ENCODE peak calls at places on chromosomes 7 and 10, in four cellular contexts. S is glutamatergic neuron, B is lower lobe of right lung, C is nephron progenitor cell. X is an unnamed sample.
A peak's percentile ranks its signal among the peaks of the same experiment; 100 is the strongest.

GRCh38 chr7:75888464-75889222 is 9.8 kb downstream of the RHBDD2 start:
- DNase-seq in S (no peak), C (no peak), B (peak; percentile 63), X (no peak)

GRCh38 chr7:50147952-50148351 is 54.9 kb upstream of the ZPBP start:
- DNase-seq in S (no peak), C (no peak), B (no peak), X (no peak)

GRCh38 chr10:97911217-97911616 is 61.6 kb downstream of the GOLGA7B start:
- DNase-seq in B (peak; percentile 9), S (no peak), C (no peak), X (no peak)

GRCh38 chr10:117320050-117320665 is 55.1 kb downstream of the PDZD8 start:
- DNase-seq in B (no peak), C (peak; percentile 4), S (no peak), X (no peak)

GRCh38 chr7:20219446-20220292 is 2.5 kb upstream of the MACC1 start:
- DNase-seq in C (peak; percentile 7), S (no peak), B (peak; percentile 81), X (peak; percentile 22)

GRCh38 chr7:3309140-3309539 is 8.1 kb downstream of the SDK1 start:
- DNase-seq in C (no peak), B (no peak), S (no peak), X (no peak)

GRCh38 chr7:50953820-50954219 is 171.1 kb upstream of the GRB10 start:
- DNase-seq in B (no peak), C (no peak), S (no peak), X (no peak)

GRCh38 chr7:120353171-120353570 is 80.2 kb downstream of the KCND2 start:
- DNase-seq in B (no peak), C (no peak), S (no peak), X (no peak)

GRCh38 chr10:31317652-31318381 is 1.2 kb upstream of the ZEB1 start:
- DNase-seq in S (peak; percentile 30), B (peak; percentile 70), C (no peak), X (no peak)

GRCh38 chr7:92528188-92528957 is at the start of the genes PEX1 and RBM48:
- DNase-seq in C (peak; percentile 92), B (peak; percentile 97), S (peak; percentile 94), X (peak; percentile 88)
- TF ChIP-seq CTCF in C (no peak), B (peak; percentile 43), S (no peak), X (peak; percentile 31)

DNA sequence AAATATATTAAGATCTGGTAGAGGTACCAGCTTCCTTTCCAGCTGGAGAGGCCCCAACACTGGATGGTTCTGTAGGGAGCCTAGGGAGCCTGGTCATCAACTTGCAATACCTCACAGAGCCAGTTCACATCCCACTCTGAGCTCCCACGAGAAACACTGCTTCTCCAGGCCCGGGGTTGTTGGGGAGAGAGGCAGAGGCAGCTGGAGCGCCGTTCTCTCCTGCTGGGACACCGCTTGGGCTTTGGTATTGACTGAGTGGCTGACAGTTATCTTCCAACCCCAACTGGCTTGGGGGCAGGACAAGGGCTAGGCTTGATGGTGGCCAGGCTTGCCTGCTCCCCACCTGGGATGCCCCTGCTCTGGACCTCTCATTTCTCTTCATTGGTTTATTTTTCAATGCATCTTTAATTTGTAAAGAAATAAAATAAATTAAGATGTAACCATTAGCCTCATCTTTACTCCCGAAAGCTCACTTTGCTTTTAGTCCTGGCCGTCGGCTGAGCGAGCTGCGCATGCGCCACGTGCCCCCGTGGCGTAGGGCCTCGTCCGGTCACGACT is 10.0 kb upstream of the CHCHD1 start:
- DNase-seq in C (peak; percentile 91), B (peak; percentile 94), S (peak; percentile 92), X (peak; percentile 79)
- TF ChIP-seq CTCF in C (no peak), B (no peak), S (no peak), X (no peak)

GRCh38 chr7:40604601-40605438 is 470.0 kb downstream of the SUGCT start:
- DNase-seq in B (peak; percentile 70), S (peak; percentile 74), C (peak; percentile 65), X (peak; percentile 30)
- TF ChIP-seq CTCF in B (peak; percentile 69), S (peak; percentile 65), C (peak; percentile 67), X (peak; percentile 77)

DNA sequence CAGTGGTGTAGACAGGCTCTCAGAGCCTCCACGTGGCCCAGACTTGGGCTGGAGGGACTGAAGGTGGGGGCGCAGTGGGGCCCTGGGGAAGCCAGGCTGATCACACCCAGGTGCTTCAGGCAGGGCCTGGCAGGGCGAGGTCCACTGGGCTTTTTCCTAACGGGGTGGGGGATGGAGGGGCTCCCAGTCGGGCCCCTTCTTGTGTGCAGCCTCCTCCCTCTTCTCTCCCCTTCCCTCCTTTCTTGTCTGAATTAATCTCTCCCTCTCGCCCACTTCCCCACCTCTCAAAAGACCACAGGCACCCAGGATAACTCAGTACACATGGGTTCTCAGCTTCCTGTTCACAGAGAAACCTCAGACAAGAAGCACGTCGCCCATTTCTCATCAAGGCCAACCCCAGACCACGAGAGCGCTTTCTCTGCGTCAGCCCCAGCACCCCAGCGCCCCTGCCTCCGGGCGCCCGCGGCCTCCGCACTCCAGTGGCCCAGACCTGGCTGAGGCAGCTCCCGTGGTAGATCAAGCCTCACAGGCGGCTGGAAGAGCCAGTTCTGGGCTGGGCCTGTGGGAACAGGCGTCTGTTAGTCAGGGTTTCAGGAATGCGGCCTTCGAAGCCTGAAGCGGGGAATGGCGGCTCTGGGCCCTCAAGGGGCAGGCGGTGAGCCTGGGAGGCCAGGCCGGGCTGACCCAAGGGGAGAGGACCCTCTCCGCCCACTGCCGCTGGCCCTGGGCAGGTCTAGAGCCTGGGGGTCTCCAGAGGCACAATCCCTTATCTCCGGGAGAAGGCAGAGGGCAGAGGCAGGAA is 50.6 kb downstream of the PWWP2B start:
- DNase-seq in S (peak; percentile 33), C (peak; percentile 35), B (peak; percentile 75), X (no peak)
- TF ChIP-seq CTCF in S (no peak), C (no peak), B (no peak), X (no peak)

GRCh38 chr10:121700416-121700815 is 102.2 kb upstream of the FGFR2 start:
- DNase-seq in B (no peak), C (no peak), S (no peak), X (no peak)
- TF ChIP-seq CTCF in B (no peak), C (no peak), S (no peak), X (no peak)

DNA sequence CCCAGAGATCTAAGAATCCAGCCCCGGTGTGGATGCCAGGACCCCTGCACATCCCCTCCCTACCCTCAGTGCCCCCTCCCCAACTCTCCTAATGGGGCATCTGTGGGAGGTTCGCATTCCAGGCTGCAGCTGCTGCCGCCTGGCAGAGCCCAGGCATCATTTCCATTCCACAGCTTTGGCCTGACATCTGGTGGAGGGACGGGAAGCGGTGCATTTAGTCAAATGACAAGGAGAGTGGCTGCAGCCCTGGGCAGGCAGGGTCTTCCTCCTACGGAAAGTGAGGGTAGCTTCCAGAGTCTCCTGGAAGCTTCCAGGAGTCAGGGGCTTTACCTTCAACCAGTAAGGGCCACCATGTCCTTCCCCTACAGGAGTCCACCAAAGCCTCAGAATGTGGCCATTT is 30.8 kb downstream of the PRLHR start:
- DNase-seq in S (peak; percentile 64), B (no peak), C (peak; percentile 43), X (no peak)
- TF ChIP-seq CTCF in S (no peak), B (no peak), C (peak; percentile 23), X (peak; percentile 19)

DNA sequence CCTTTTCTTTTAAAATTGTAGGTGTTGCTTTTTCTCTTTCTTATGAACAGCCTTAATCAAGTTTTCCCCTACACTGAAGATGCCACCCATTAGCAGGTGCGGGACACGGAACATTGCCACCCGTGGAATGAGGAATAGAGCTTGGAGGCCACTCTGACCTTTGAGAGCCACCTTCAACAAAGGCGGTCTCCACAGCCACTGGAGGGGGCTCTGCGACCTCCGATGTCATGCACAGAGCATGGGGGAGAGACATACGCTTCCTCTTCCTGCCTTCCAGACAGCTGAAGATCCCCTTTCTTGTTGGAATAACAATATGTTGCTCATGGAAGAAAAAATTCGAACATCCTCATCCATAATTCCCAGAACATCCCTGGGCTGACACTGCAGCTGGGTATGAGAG is 39.1 kb downstream of the ADARB2 start:
- DNase-seq in C (no peak), B (no peak), S (no peak), X (no peak)
- TF ChIP-seq CTCF in C (no peak), B (no peak), S (no peak), X (no peak)

DNA sequence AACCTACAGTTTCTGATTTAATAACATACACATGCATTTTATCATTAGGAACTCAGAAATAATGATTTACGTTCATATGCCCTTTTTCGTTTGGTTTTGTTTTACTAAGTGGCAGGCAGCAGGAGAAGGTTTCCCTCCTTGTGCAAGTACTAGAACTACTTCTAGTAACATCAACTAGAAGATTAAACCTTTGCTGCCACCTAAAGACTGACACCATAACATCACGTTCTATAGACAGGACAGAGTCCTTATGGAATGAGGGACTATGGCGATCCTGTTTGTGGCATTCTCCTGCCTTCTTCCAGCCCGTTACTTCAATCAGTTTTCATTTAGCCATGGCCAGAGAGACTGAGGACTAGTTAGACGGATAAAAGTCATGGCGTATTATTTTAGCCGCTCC is 53.2 kb downstream of the GAD2 start:
- DNase-seq in B (no peak), C (peak; percentile 18), S (no peak), X (no peak)
- TF ChIP-seq CTCF in B (peak; percentile 17), C (peak; percentile 35), S (no peak), X (peak; percentile 58)

DNA sequence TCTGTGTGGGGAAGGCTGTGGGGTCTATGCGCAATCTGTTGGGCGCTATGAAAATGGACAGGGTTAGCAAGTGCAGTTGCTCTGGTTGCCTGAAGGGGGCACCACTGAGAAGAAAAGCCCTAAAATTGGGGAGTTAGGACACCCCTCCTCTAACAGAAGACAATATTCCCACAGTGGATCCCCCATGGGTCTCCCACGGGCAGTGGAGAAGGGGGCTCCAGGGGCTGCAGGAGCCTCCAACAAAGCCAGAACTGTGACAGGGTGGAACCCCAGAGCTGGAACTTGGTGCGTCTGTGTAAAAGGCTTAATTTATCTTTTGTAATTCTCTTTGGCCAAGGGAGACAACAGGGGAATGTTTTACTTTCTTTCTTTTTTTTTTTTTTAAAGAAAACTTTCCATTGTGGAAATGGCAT is 12.5 kb upstream of the COL13A1 start:
- DNase-seq in C (no peak), B (no peak), S (no peak), X (no peak)
- TF ChIP-seq CTCF in C (peak; percentile 71), B (peak; percentile 60), S (peak; percentile 92), X (peak; percentile 61)